ENCODE peak calls at places on chromosomes 7 and 10, in five cellular contexts. A, U, I, P and Y are unnamed samples.

GRCh38 chr7:74290590-74290950 is 1.4 kb downstream of the CLIP2 start:
- DNase-seq in A (no peak), U (no peak), I (no peak), P (no peak), Y (no peak)

GRCh38 chr10:7817984-7818294 is 366 bp upstream of the TAF3 start:
- DNase-seq in A (no peak), U (no peak), I (no peak), P (no peak), Y (no peak)

GRCh38 chr10:75429159-75429827 is 2.1 kb upstream of the LRMDA start:
- DNase-seq in A (no peak), U (no peak), I (no peak), P (no peak), Y (no peak)

GRCh38 chr10:68560201-68560915 is at the start of gene TET1:
- DNase-seq in A (no peak), U (peak), I (peak), P (peak), Y (peak)

GRCh38 chr7:46058424-46058823 is 137.4 kb upstream of the IGFBP3 start:
- DNase-seq in A (no peak), U (no peak), I (no peak), P (no peak), Y (no peak)

GRCh38 chr7:125316451-125316850 is 386.8 kb upstream of the POT1 start:
- DNase-seq in A (no peak), U (no peak), I (peak), P (no peak), Y (no peak)

GRCh38 chr7:12569673-12570072 is 847 bp upstream of the SCIN start:
- DNase-seq in A (no peak), U (no peak), I (no peak), P (no peak), Y (no peak)

GRCh38 chr10:48661441-48661840 is 23.2 kb upstream of the WDFY4 start:
- DNase-seq in A (no peak), U (no peak), I (no peak), P (no peak), Y (no peak)

GRCh38 chr7:154984601-154985188 is 18.2 kb downstream of the PAXIP1 start:
- DNase-seq in A (no peak), U (no peak), I (no peak), P (no peak), Y (no peak)

GRCh38 chr7:77662869-77663268 is 33.4 kb upstream of the RSBN1L start:
- DNase-seq in A (no peak), U (no peak), I (no peak), P (no peak), Y (no peak)

GRCh38 chr7:43536773-43537172 is 46.1 kb upstream of the STK17A start:
- DNase-seq in A (no peak), U (no peak), I (no peak), P (no peak), Y (no peak)

GRCh38 chr7:101465131-101465530 is 102.5 kb downstream of the COL26A1 start:
- DNase-seq in A (no peak), U (no peak), I (no peak), P (no peak), Y (no peak)

GRCh38 chr7:84746347-84746746 is 440.5 kb downstream of the SEMA3D start:
- DNase-seq in A (no peak), U (no peak), I (no peak), P (no peak), Y (no peak)

GRCh38 chr10:373516-374309 is 238.5 kb downstream of the ZMYND11 start:
- DNase-seq in A (no peak), U (no peak), I (no peak), P (no peak), Y (no peak)